ENCODE peak calls at places on chromosomes 4 and X, in eight cellular contexts. K, V, F, I, M, D, L and B are unnamed samples.

GRCh38 chrX:113868169-113868568 is 715.7 kb upstream of the HTR2C start:
- DNase-seq in K (no peak), V (no peak), F (no peak), I (no peak), M (no peak), D (no peak), L (no peak), B (no peak)

GRCh38 chrX:3549442-3549875 is 164.0 kb downstream of the PRKX start:
- DNase-seq in K (no peak), V (peak), F (peak), I (peak), M (no peak), D (peak), L (no peak), B (peak)

GRCh38 chrX:38654302-38654701 is 93.0 kb downstream of the TSPAN7 start:
- DNase-seq in K (no peak), V (no peak), F (no peak), I (peak), M (no peak), D (peak), L (no peak), B (peak)

GRCh38 chrX:53312946-53313745 is 31.8 kb upstream of the IQSEC2 start:
- DNase-seq in K (no peak), V (peak), F (peak), I (peak), M (peak), D (peak), L (peak), B (peak)

GRCh38 chr4:57099363-57099762 is 10.8 kb downstream of the IGFBP7 start:
- DNase-seq in K (no peak), V (no peak), F (no peak), I (no peak), M (no peak), D (peak), L (no peak), B (no peak)

GRCh38 chr4:105637409-105638258 is 70.9 kb downstream of the INTS12 start:
- DNase-seq in K (peak), V (peak), F (peak), I (peak), M (peak), D (peak), L (no peak), B (peak)

GRCh38 chrX:41026326-41027136 is 58.7 kb upstream of the USP9X start:
- DNase-seq in K (no peak), V (no peak), F (no peak), I (no peak), M (no peak), D (no peak), L (no peak), B (no peak)

GRCh38 chrX:41352329-41352801 is 18.4 kb downstream of the DDX3X start:
- DNase-seq in K (no peak), V (no peak), F (no peak), I (no peak), M (no peak), D (peak), L (peak), B (peak)

GRCh38 chrX:64394874-64395567 is at the start of gene MTMR8:
- DNase-seq in K (peak), V (peak), F (peak), I (peak), M (peak), D (peak), L (peak), B (peak)

GRCh38 chr4:72449705-72450104 is 119.3 kb downstream of the ADAMTS3 start:
- DNase-seq in K (no peak), V (no peak), F (no peak), I (no peak), M (no peak), D (no peak), L (no peak), B (no peak)

GRCh38 chrX:153443476-153444332 is 2.2 kb downstream of the TREX2 start:
- DNase-seq in K (no peak), V (no peak), F (no peak), I (no peak), M (no peak), D (no peak), L (peak), B (peak)

GRCh38 chr4:87865960-87866598 is 33.3 kb downstream of the MEPE start:
- DNase-seq in K (no peak), V (no peak), F (no peak), I (no peak), M (no peak), D (peak), L (peak), B (peak)

GRCh38 chrX:44058339-44058738 is 85.1 kb upstream of the NDP start:
- DNase-seq in K (no peak), V (no peak), F (no peak), I (no peak), M (no peak), D (no peak), L (no peak), B (no peak)

GRCh38 chr4:124431663-124432192 is 280.8 kb downstream of the ANKRD50 start:
- DNase-seq in K (no peak), V (no peak), F (no peak), I (no peak), M (no peak), D (peak), L (no peak), B (peak)

GRCh38 chrX:10395179-10395578 is 225.2 kb downstream of the MID1 start:
- DNase-seq in K (no peak), V (no peak), F (no peak), I (no peak), M (no peak), D (no peak), L (no peak), B (no peak)

GRCh38 chrX:1649623-1650022 is 34.8 kb downstream of the ASMT start:
- DNase-seq in K (no peak), V (no peak), F (no peak), I (no peak), M (no peak), D (peak), L (no peak), B (no peak)
- H3K4me3 ChIP-seq in K (no peak), V (no peak), F (no peak), I (no peak), M (no peak), D (peak), L (no peak), B (no peak)

DNA sequence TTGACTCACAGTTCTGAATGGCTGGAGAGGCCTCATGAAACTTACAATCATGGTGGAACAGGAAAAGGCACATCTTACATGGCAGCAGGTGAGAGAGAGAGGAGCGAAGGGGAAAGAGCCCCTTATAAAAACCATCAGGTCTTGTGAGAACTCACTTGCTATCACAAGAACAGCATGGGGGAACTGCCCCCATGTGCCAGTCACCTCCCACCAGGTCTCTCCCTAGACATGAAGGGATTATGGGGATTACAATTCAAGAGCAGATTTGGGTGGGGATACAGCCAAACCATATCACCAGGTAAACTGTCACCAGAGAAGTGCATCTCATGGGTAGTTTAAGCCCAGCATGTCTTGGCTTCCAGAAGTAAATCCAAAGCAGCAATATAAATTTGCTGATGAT is 7.5 kb upstream of the SMARCA5 start:
- DNase-seq in K (no peak), V (no peak), F (no peak), I (no peak), M (no peak), D (no peak), L (no peak), B (no peak)
- TF ChIP-seq CTCF in K (no peak), V (no peak), F (no peak), I (no peak), M (no peak), D (no peak), L (no peak), B (no peak)

GRCh38 chr4:23166919-23167318 is 474.2 kb downstream of the GBA3 start:
- DNase-seq in K (no peak), V (no peak), F (no peak), I (no peak), M (no peak), D (no peak), L (no peak), B (peak)
- H3K4me3 ChIP-seq in K (no peak), V (no peak), F (no peak), I (no peak), M (no peak), D (no peak), L (no peak), B (no peak)

GRCh38 chr4:16764622-16765021 is 133.8 kb downstream of the LDB2 start:
- DNase-seq in K (no peak), V (no peak), F (no peak), I (no peak), M (no peak), D (peak), L (no peak), B (no peak)
- TF ChIP-seq CTCF in K (no peak), V (no peak), F (no peak), I (no peak), M (no peak), D (peak), L (no peak), B (no peak)

GRCh38 chr4:163164110-163164509 is 2.6 kb downstream of the NAF1 start:
- DNase-seq in K (no peak), V (no peak), F (no peak), I (no peak), M (no peak), D (no peak), L (no peak), B (no peak)

GRCh38 chr4:163165217-163166017 is 1.3 kb downstream of the NAF1 start:
- DNase-seq in K (no peak), V (no peak), F (no peak), I (no peak), M (no peak), D (peak), L (no peak), B (peak)

GRCh38 chr4:163166041-163166579 is 580 bp downstream of the NAF1 start:
- DNase-seq in K (peak), V (peak), F (peak), I (peak), M (peak), D (peak), L (no peak), B (peak)

GRCh38 chr4:163167333-163167626 is 590 bp upstream of the NAF1 start:
- DNase-seq in K (no peak), V (no peak), F (no peak), I (peak), M (no peak), D (peak), L (no peak), B (peak)

GRCh38 chr4:163164591-163164990 is 2.1 kb downstream of the NAF1 start:
- DNase-seq in K (no peak), V (no peak), F (no peak), I (no peak), M (no peak), D (peak), L (peak), B (peak)
- H3K4me3 ChIP-seq in K (peak), V (peak), F (no peak), I (no peak), M (no peak), D (peak), L (peak), B (no peak)

DNA sequence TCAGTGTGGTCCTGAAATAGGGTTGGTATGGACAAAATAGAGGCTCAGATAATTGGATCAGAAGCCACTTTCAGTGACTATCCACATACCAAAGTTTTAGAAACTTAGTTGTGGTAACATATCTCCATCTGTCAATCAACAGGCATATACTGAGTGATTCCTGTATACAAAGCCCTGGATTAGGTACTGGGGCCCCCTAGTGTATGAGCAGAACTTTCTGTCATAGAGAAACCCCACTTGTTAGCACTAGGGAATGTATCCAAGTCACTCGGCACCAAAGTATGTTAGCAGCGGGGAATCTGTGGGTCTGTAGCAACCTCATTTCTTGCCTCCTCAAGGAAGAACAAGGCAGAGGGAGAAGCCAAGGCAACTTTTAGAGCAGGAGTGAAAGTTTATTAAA is 50.7 kb downstream of the MAP7D3 start:
- DNase-seq in K (no peak), V (no peak), F (no peak), I (no peak), M (no peak), D (peak), L (peak), B (no peak)
- TF ChIP-seq CTCF in K (no peak), V (no peak), F (no peak), I (no peak), M (no peak), D (peak), L (peak), B (peak)

GRCh38 chrX:132033166-132033565 is 10.1 kb downstream of the STK26 start:
- DNase-seq in K (no peak), V (no peak), F (no peak), I (no peak), M (no peak), D (no peak), L (no peak), B (no peak)
- H3K4me3 ChIP-seq in K (no peak), V (no peak), F (no peak), I (no peak), M (no peak), D (no peak), L (no peak), B (no peak)

GRCh38 chr4:74534936-74535335 is 90.0 kb downstream of the AREG start:
- DNase-seq in K (no peak), V (no peak), F (no peak), I (no peak), M (no peak), D (no peak), L (no peak), B (no peak)

GRCh38 chr4:74534121-74534520 is 89.2 kb downstream of the AREG start:
- DNase-seq in K (no peak), V (no peak), F (no peak), I (no peak), M (no peak), D (no peak), L (no peak), B (no peak)

GRCh38 chr4:74535471-74535870 is 90.5 kb downstream of the AREG start:
- DNase-seq in K (no peak), V (no peak), F (no peak), I (no peak), M (no peak), D (no peak), L (no peak), B (no peak)

GRCh38 chr4:74537459-74537858 is 92.5 kb downstream of the AREG start:
- DNase-seq in K (no peak), V (no peak), F (no peak), I (no peak), M (no peak), D (no peak), L (no peak), B (peak)

GRCh38 chr4:74536557-74536956 is 91.6 kb downstream of the AREG start:
- DNase-seq in K (no peak), V (no peak), F (no peak), I (no peak), M (no peak), D (peak), L (no peak), B (no peak)
- TF ChIP-seq CTCF in K (no peak), V (no peak), F (no peak), I (no peak), M (no peak), D (peak), L (no peak), B (peak)

GRCh38 chr4:169070895-169071218 is 60.8 kb upstream of the CBR4 start:
- DNase-seq in K (no peak), V (no peak), F (peak), I (no peak), M (no peak), D (peak), L (peak), B (peak)

GRCh38 chr4:169071781-169072180 is 61.7 kb upstream of the CBR4 start:
- DNase-seq in K (no peak), V (no peak), F (no peak), I (no peak), M (no peak), D (no peak), L (no peak), B (no peak)

GRCh38 chr4:169068423-169068822 is 58.4 kb upstream of the CBR4 start:
- DNase-seq in K (no peak), V (no peak), F (no peak), I (no peak), M (no peak), D (no peak), L (no peak), B (no peak)

GRCh38 chr4:169066934-169067333 is 56.9 kb upstream of the CBR4 start:
- DNase-seq in K (no peak), V (no peak), F (no peak), I (no peak), M (no peak), D (no peak), L (no peak), B (no peak)

DNA sequence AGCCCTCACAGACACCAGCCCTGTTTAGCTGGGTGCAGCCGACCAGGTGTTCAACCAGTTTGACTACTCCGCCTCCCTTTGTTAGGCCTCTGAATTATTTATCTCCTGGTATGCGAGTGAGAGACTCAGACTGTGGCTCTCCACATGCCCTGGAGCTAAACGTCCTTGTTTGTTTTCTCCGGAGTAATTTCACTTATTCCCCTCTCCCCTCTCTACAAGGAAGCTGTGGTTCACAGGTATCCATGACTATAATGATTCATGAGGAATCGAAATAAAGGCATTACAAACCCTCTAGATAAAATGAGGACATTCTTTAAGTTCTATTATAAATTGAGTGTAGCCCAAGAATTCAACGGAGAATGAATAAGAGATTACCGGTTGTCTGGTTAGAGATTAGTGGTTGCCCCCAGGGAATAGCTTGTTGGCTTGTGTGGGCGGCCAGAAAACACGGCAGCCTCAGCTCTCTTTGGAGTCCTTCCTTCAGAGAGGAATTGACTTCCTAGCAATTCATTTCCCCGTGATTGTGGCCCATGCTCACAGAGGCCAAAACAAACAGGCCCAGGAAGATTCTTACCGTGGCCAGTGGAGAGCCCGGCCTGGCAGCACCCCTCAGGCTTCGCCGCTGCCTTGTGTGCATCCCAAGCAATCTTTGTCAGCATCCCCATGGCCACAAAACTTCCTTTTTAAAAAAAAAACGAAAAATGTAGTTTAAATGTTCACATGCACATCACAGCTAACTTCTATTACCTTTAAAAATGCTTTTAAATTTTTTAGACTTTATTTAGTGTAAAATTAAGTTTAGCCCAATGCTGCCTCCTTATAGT is 60.2 kb upstream of the CBR4 start:
- DNase-seq in K (no peak), V (peak), F (peak), I (no peak), M (peak), D (peak), L (peak), B (peak)
- H3K4me3 ChIP-seq in K (no peak), V (no peak), F (no peak), I (no peak), M (no peak), D (no peak), L (peak), B (peak)

GRCh38 chr4:150572704-150573504 is 9.0 kb upstream of the MAB21L2 start:
- DNase-seq in K (no peak), V (no peak), F (no peak), I (no peak), M (no peak), D (no peak), L (no peak), B (no peak)

GRCh38 chr4:150577786-150578185 is 4.2 kb upstream of the MAB21L2 start:
- DNase-seq in K (no peak), V (no peak), F (no peak), I (no peak), M (no peak), D (no peak), L (no peak), B (no peak)

GRCh38 chr4:150573534-150573933 is 8.4 kb upstream of the MAB21L2 start:
- DNase-seq in K (no peak), V (no peak), F (no peak), I (no peak), M (no peak), D (peak), L (no peak), B (peak)

GRCh38 chr4:150570862-150571261 is 11.1 kb upstream of the MAB21L2 start:
- DNase-seq in K (no peak), V (no peak), F (no peak), I (no peak), M (no peak), D (no peak), L (no peak), B (peak)

GRCh38 chr4:150574678-150575077 is 7.3 kb upstream of the MAB21L2 start:
- DNase-seq in K (no peak), V (no peak), F (no peak), I (no peak), M (no peak), D (no peak), L (no peak), B (no peak)
- TF ChIP-seq CTCF in K (no peak), V (no peak), F (no peak), I (no peak), M (no peak), D (no peak), L (no peak), B (no peak)